ENCODE peak calls at places on chromosomes 7 and 10, in four cellular contexts. N, I, K and M are unnamed samples.

GRCh38 chr7:106704000-106704840 is 43.3 kb upstream of the CCDC71L start:
- DNase-seq in N (no peak), I (peak; percentile 5), K (no peak), M (no peak)

GRCh38 chr7:43454936-43455518 is 127.9 kb upstream of the STK17A start:
- DNase-seq in N (no peak), I (no peak), K (no peak), M (no peak)

GRCh38 chr7:23396222-23396621 is 74.1 kb downstream of the IGF2BP3 start:
- DNase-seq in N (no peak), I (no peak), K (no peak), M (no peak)

GRCh38 chr10:93813507-93814465 is 56.0 kb downstream of the LGI1 start:
- DNase-seq in N (peak; percentile 74), I (peak; percentile 21), K (peak; percentile 59), M (no peak)

GRCh38 chr10:75466016-75466415 is 34.6 kb downstream of the LRMDA start:
- DNase-seq in N (no peak), I (no peak), K (no peak), M (no peak)

GRCh38 chr7:23426876-23427275 is 43.4 kb downstream of the IGF2BP3 start:
- DNase-seq in N (no peak), I (no peak), K (no peak), M (no peak)

GRCh38 chr7:4789194-4790077 is 14.0 kb downstream of the AP5Z1 start:
- DNase-seq in N (no peak), I (no peak), K (no peak), M (no peak)

GRCh38 chr10:106424076-106424475 is 740.4 kb downstream of the SORCS1 start:
- DNase-seq in N (no peak), I (no peak), K (no peak), M (no peak)

GRCh38 chr10:4810093-4810492 is 15.9 kb upstream of the AKR1E2 start:
- DNase-seq in N (no peak), I (no peak), K (no peak), M (no peak)

GRCh38 chr7:157397751-157398691 is 61.2 kb downstream of the DNAJB6 start:
- DNase-seq in N (no peak), I (no peak), K (peak; percentile 48), M (no peak)

GRCh38 chr10:45379891-45380540 is 6.0 kb downstream of the ALOX5 start:
- DNase-seq in N (no peak), I (no peak), K (no peak), M (no peak)

GRCh38 chr10:120570418-120570817 is 113.4 kb downstream of the PLPP4 start:
- DNase-seq in N (no peak), I (no peak), K (no peak), M (no peak)

GRCh38 chr7:2478387-2478760 is 2.2 kb upstream of the GRIFIN start:
- DNase-seq in N (peak; percentile 85), I (no peak), K (peak; percentile 91), M (no peak)

GRCh38 chr7:148581685-148582084 is 8.9 kb upstream of the C7orf33 start:
- DNase-seq in N (no peak), I (no peak), K (no peak), M (no peak)

GRCh38 chr10:58661902-58662301 is 149.2 kb downstream of the BICC1 start:
- DNase-seq in N (no peak), I (no peak), K (no peak), M (no peak)

GRCh38 chr10:78011065-78011464 is 18.2 kb downstream of the POLR3A start:
- DNase-seq in N (no peak), I (no peak), K (no peak), M (no peak)

GRCh38 chr10:118738422-118738821 is 16.3 kb downstream of the CACUL1 start:
- DNase-seq in N (no peak), I (no peak), K (no peak), M (no peak)

DNA sequence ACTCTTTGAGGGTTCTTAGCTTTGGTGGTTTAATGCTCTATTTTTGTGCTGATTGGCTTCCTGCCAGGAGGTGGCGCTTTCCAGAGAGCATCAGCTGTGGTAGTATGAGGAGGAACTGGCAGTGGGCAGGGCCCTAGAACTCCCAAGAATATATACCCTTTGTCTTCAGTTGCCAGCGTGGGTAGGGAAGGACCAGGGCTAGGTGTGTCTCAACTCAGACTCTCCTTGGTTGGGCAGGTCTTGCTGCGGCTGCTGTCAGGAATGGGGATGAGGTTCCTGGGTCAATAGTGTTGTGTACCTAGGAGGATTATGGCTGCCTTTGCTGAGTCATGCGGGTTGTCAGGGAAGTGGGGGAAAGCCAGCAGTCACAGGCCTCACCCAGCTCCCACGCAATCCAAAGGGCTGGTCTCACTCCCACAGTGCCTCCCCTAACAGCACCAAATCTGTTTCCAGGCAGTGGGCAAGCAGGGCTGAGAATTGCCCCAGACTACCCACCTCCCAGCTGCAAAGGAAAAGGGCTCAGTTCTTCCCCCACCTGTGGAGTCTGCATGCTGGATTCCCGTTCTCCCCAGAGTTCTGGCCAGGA is 191.5 kb downstream of the PHTF2 start:
- DNase-seq in N (no peak), I (no peak), K (peak; percentile 27), M (no peak)
- TF ChIP-seq CTCF in N (no peak), I (no peak), K (no peak), M (no peak)

GRCh38 chr10:26653004-26653403 is 44.5 kb upstream of the PDSS1 start:
- DNase-seq in N (no peak), I (no peak), K (no peak), M (no peak)
- TF ChIP-seq CTCF in N (no peak), I (no peak), K (no peak), M (no peak)

GRCh38 chr10:23695825-23696420 is 257.0 kb downstream of the OTUD1 start:
- DNase-seq in N (no peak), I (no peak), K (no peak), M (no peak)
- TF ChIP-seq CTCF in N (no peak), I (no peak), K (no peak), M (no peak)

DNA sequence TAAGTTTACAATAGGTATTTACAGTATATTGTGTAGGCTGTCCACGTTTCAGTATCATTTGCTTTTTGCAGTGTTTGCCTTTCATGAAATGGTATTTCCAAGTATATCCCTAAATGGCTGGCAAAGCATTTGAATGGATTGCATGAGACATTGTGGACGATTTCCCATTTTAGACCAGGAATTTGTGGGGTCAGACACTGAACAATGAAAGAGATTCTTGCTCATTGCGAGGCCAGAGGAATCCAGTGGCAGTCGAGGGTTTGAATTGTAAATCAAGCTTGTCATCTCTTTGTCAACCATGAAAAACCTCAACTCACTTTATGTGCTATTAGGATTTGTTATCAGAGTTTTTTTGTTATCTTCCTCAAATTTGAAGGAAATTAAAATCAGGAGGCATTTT is 70.8 kb downstream of the CREB5 start:
- DNase-seq in N (no peak), I (no peak), K (no peak), M (no peak)
- TF ChIP-seq CTCF in N (no peak), I (no peak), K (no peak), M (no peak)

DNA sequence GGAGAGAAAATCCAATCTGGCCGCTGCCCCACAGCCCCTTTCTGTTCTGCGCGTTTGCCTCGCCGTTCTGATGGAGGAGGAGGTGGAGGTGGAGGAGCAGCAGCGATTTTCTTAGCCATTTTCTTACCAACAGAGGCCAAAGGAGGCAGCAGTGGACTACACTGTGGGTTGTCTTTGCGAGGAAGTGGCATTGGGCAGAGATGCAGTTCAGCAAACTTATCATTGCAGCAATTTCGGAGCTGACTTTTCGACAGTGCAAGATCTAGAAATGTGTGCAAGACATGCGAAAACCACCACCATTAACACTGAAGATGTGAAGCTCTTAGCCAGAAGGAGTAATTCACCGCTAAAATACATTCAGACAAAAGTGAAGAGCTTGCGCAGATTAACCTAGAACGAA is 1.9 kb upstream of the ARL4A start:
- DNase-seq in N (peak; percentile 27), I (peak; percentile 19), K (no peak), M (no peak)
- TF ChIP-seq CTCF in N (no peak), I (peak; percentile 29), K (no peak), M (peak; percentile 17)

DNA sequence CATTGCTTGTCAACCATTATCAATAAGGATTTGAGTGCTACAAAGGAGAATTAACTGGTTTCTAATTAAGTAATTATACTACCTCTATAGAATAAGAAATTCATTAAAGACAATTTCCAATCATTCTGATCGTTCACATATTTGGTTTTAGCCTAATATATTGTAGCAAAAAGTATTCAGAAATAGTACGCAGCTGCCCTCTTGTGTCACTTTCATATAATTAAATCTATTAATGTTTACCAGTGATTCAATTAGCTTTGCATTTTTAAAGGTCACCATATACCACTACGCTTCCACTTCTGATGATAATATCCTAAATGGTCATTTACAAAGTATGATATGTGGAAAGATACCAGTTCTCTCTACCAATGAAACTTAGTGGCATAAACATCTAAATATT is 128.3 kb downstream of the NEBL start:
- DNase-seq in N (no peak), I (no peak), K (no peak), M (no peak)
- TF ChIP-seq CTCF in N (no peak), I (no peak), K (no peak), M (peak; percentile 21)

GRCh38 chr10:100888957-100889356 is 23.8 kb upstream of the SLF2 start:
- DNase-seq in N (no peak), I (no peak), K (no peak), M (no peak)
- TF ChIP-seq CTCF in N (no peak), I (no peak), K (no peak), M (peak; percentile 16)

GRCh38 chr7:56092789-56093531 is at the start of gene PHKG1:
- DNase-seq in N (peak; percentile 88), I (no peak), K (peak; percentile 84), M (no peak)
- TF ChIP-seq CTCF in N (peak; percentile 43), I (no peak), K (no peak), M (peak; percentile 5)

DNA sequence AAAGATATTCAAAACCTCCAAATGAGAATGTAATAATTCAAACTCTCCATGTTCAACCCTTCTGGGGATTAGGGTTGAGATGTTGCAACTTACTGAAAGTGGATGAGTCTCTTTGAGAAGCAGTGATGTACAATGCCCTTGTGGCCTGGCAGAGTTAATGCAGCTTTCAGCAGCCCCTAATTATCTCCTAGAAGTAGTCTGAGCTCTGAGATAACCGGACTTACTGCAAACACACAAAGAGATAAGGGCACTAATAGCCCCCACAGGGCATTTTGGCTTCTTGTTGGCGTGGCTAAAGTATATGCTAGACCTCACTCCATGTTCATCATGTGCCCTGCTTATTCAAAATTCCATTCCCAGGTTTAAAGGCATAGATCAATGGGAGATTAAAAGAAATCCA is 404.7 kb downstream of the NEBL start:
- DNase-seq in N (no peak), I (no peak), K (no peak), M (no peak)
- TF ChIP-seq CTCF in N (no peak), I (no peak), K (no peak), M (no peak)

GRCh38 chr10:86585726-86586048 is 64.1 kb upstream of the WAPL start:
- DNase-seq in N (no peak), I (no peak), K (no peak), M (no peak)

GRCh38 chr10:86583983-86584382 is 62.4 kb upstream of the WAPL start:
- DNase-seq in N (no peak), I (no peak), K (no peak), M (no peak)

GRCh38 chr10:86580549-86580886 is 58.9 kb upstream of the WAPL start:
- DNase-seq in N (no peak), I (no peak), K (no peak), M (no peak)

GRCh38 chr10:86586516-86586915 is 64.9 kb upstream of the WAPL start:
- DNase-seq in N (no peak), I (no peak), K (no peak), M (no peak)

GRCh38 chr10:86585037-86585725 is 63.6 kb upstream of the WAPL start:
- DNase-seq in N (peak; percentile 74), I (peak; percentile 67), K (peak; percentile 74), M (peak; percentile 58)
- TF ChIP-seq CTCF in N (peak; percentile 98), I (peak; percentile 96), K (peak; percentile 97), M (peak; percentile 87)